ENCODE peak calls at places on chromosomes 4 and X, in seven cellular contexts. One of them, this sample, is unnamed.

GRCh38 chr4:121876976-121877773 is 6.9 kb upstream of the BBS7 start:
- DNase-seq in epithelial cell of esophagus: peak
- DNase-seq in cardiac fibroblast: no peak
- DNase-seq in dorsolateral prefrontal cortex: no peak
- DNase-seq in fibroblast of the aortic adventitia: no peak
- DNase-seq in fibroblast of mammary gland: peak
- DNase-seq in tibial artery: no peak
- DNase-seq in this sample: no peak

GRCh38 chr4:158371158-158371557 is 150.5 kb upstream of the RXFP1 start:
- DNase-seq in fibroblast of mammary gland: peak
- DNase-seq in tibial artery: no peak
- DNase-seq in cardiac fibroblast: peak
- DNase-seq in fibroblast of the aortic adventitia: peak
- DNase-seq in epithelial cell of esophagus: peak
- DNase-seq in dorsolateral prefrontal cortex: no peak
- DNase-seq in this sample: no peak

GRCh38 chrX:130110379-130111219 is at the start of gene ELF4:
- DNase-seq in tibial artery: no peak
- DNase-seq in fibroblast of the aortic adventitia: peak
- DNase-seq in cardiac fibroblast: peak
- DNase-seq in fibroblast of mammary gland: peak
- DNase-seq in dorsolateral prefrontal cortex: no peak
- DNase-seq in epithelial cell of esophagus: peak
- DNase-seq in this sample: peak

GRCh38 chr4:162408309-162408708 is 244.5 kb upstream of the FSTL5 start:
- DNase-seq in epithelial cell of esophagus: no peak
- DNase-seq in fibroblast of the aortic adventitia: no peak
- DNase-seq in fibroblast of mammary gland: no peak
- DNase-seq in dorsolateral prefrontal cortex: no peak
- DNase-seq in tibial artery: no peak
- DNase-seq in cardiac fibroblast: no peak
- DNase-seq in this sample: no peak

GRCh38 chr4:92654084-92654483 is 350.3 kb downstream of the GRID2 start:
- DNase-seq in dorsolateral prefrontal cortex: no peak
- DNase-seq in cardiac fibroblast: no peak
- DNase-seq in fibroblast of the aortic adventitia: no peak
- DNase-seq in epithelial cell of esophagus: no peak
- DNase-seq in tibial artery: no peak
- DNase-seq in fibroblast of mammary gland: no peak
- DNase-seq in this sample: no peak

GRCh38 chr4:134665429-134665828 is 463.8 kb upstream of the PABPC4L start:
- DNase-seq in tibial artery: no peak
- DNase-seq in cardiac fibroblast: no peak
- DNase-seq in fibroblast of the aortic adventitia: no peak
- DNase-seq in fibroblast of mammary gland: no peak
- DNase-seq in epithelial cell of esophagus: no peak
- DNase-seq in dorsolateral prefrontal cortex: no peak
- DNase-seq in this sample: no peak

GRCh38 chrX:97685753-97686152 is 802.0 kb downstream of the RPA4 start:
- DNase-seq in epithelial cell of esophagus: peak
- DNase-seq in dorsolateral prefrontal cortex: no peak
- DNase-seq in tibial artery: no peak
- DNase-seq in cardiac fibroblast: peak
- DNase-seq in fibroblast of the aortic adventitia: peak
- DNase-seq in fibroblast of mammary gland: peak
- DNase-seq in this sample: peak

GRCh38 chr4:116531870-116532269 is 553.5 kb downstream of the TRAM1L1 start:
- DNase-seq in tibial artery: no peak
- DNase-seq in dorsolateral prefrontal cortex: no peak
- DNase-seq in fibroblast of mammary gland: no peak
- DNase-seq in fibroblast of the aortic adventitia: no peak
- DNase-seq in cardiac fibroblast: no peak
- DNase-seq in epithelial cell of esophagus: no peak
- DNase-seq in this sample: peak

GRCh38 chr4:3112241-3112978 is 37.9 kb downstream of the HTT start:
- DNase-seq in fibroblast of the aortic adventitia: no peak
- DNase-seq in tibial artery: no peak
- DNase-seq in dorsolateral prefrontal cortex: no peak
- DNase-seq in fibroblast of mammary gland: no peak
- DNase-seq in epithelial cell of esophagus: no peak
- DNase-seq in cardiac fibroblast: no peak
- DNase-seq in this sample: no peak

GRCh38 chr4:133483600-133484246 is 334.6 kb downstream of the PCDH10 start:
- DNase-seq in cardiac fibroblast: peak
- DNase-seq in tibial artery: no peak
- DNase-seq in epithelial cell of esophagus: peak
- DNase-seq in fibroblast of the aortic adventitia: peak
- DNase-seq in fibroblast of mammary gland: peak
- DNase-seq in dorsolateral prefrontal cortex: no peak
- DNase-seq in this sample: no peak

GRCh38 chr4:67575232-67575888 is 16.8 kb downstream of the STAP1 start:
- DNase-seq in cardiac fibroblast: no peak
- DNase-seq in fibroblast of the aortic adventitia: no peak
- DNase-seq in fibroblast of mammary gland: no peak
- DNase-seq in dorsolateral prefrontal cortex: no peak
- DNase-seq in epithelial cell of esophagus: no peak
- DNase-seq in tibial artery: no peak
- DNase-seq in this sample: peak

GRCh38 chr4:52852041-52852440 is 10.1 kb upstream of the RASL11B start:
- DNase-seq in fibroblast of the aortic adventitia: no peak
- DNase-seq in epithelial cell of esophagus: no peak
- DNase-seq in cardiac fibroblast: no peak
- DNase-seq in tibial artery: no peak
- DNase-seq in dorsolateral prefrontal cortex: no peak
- DNase-seq in fibroblast of mammary gland: peak
- DNase-seq in this sample: no peak

GRCh38 chr4:108199881-108200280 is 31.1 kb upstream of the LEF1 start:
- DNase-seq in dorsolateral prefrontal cortex: no peak
- DNase-seq in cardiac fibroblast: no peak
- DNase-seq in fibroblast of mammary gland: no peak
- DNase-seq in fibroblast of the aortic adventitia: no peak
- DNase-seq in epithelial cell of esophagus: no peak
- DNase-seq in tibial artery: no peak
- DNase-seq in this sample: no peak

GRCh38 chr4:142324572-142324971 is 521.5 kb downstream of the INPP4B start:
- DNase-seq in fibroblast of mammary gland: no peak
- DNase-seq in tibial artery: no peak
- DNase-seq in fibroblast of the aortic adventitia: no peak
- DNase-seq in epithelial cell of esophagus: no peak
- DNase-seq in cardiac fibroblast: no peak
- DNase-seq in dorsolateral prefrontal cortex: no peak
- DNase-seq in this sample: no peak

GRCh38 chr4:156475322-156475721 is 496.3 kb downstream of the PDGFC start:
- DNase-seq in tibial artery: no peak
- DNase-seq in dorsolateral prefrontal cortex: no peak
- DNase-seq in fibroblast of the aortic adventitia: peak
- DNase-seq in epithelial cell of esophagus: peak
- DNase-seq in cardiac fibroblast: peak
- DNase-seq in fibroblast of mammary gland: peak
- DNase-seq in this sample: no peak

GRCh38 chrX:109830157-109830703 is 97.2 kb upstream of the ACSL4 start:
- DNase-seq in epithelial cell of esophagus: no peak
- DNase-seq in fibroblast of mammary gland: no peak
- DNase-seq in cardiac fibroblast: no peak
- DNase-seq in fibroblast of the aortic adventitia: no peak
- DNase-seq in dorsolateral prefrontal cortex: no peak
- DNase-seq in tibial artery: no peak
- DNase-seq in this sample: no peak

GRCh38 chr4:76799139-76799538 is 98.8 kb downstream of the SOWAHB start:
- DNase-seq in dorsolateral prefrontal cortex: no peak
- DNase-seq in cardiac fibroblast: no peak
- DNase-seq in tibial artery: no peak
- DNase-seq in epithelial cell of esophagus: no peak
- DNase-seq in fibroblast of the aortic adventitia: no peak
- DNase-seq in fibroblast of mammary gland: no peak
- DNase-seq in this sample: no peak

GRCh38 chr4:172599554-172599953 is 569.1 kb upstream of the GALNT7 start:
- DNase-seq in cardiac fibroblast: no peak
- DNase-seq in dorsolateral prefrontal cortex: no peak
- DNase-seq in fibroblast of mammary gland: no peak
- DNase-seq in tibial artery: no peak
- DNase-seq in fibroblast of the aortic adventitia: no peak
- DNase-seq in epithelial cell of esophagus: no peak
- DNase-seq in this sample: no peak

GRCh38 chr4:125042031-125042430 is 272.7 kb upstream of the FAT4 start:
- DNase-seq in tibial artery: no peak
- DNase-seq in fibroblast of the aortic adventitia: peak
- DNase-seq in epithelial cell of esophagus: peak
- DNase-seq in fibroblast of mammary gland: peak
- DNase-seq in cardiac fibroblast: no peak
- DNase-seq in dorsolateral prefrontal cortex: no peak
- DNase-seq in this sample: no peak

GRCh38 chr4:106707776-106708603 is 328.1 kb downstream of the DKK2 start:
- DNase-seq in fibroblast of mammary gland: no peak
- DNase-seq in cardiac fibroblast: no peak
- DNase-seq in fibroblast of the aortic adventitia: peak
- DNase-seq in tibial artery: no peak
- DNase-seq in dorsolateral prefrontal cortex: no peak
- DNase-seq in epithelial cell of esophagus: peak
- DNase-seq in this sample: no peak

GRCh38 chr4:153483432-153484418 is 17.6 kb downstream of the TMEM131L start:
- DNase-seq in fibroblast of mammary gland: no peak
- DNase-seq in dorsolateral prefrontal cortex: no peak
- DNase-seq in tibial artery: no peak
- DNase-seq in cardiac fibroblast: peak
- DNase-seq in epithelial cell of esophagus: no peak
- DNase-seq in fibroblast of the aortic adventitia: peak
- DNase-seq in this sample: no peak

GRCh38 chr4:96639932-96640331 is 800.0 kb downstream of the PDHA2 start:
- DNase-seq in fibroblast of the aortic adventitia: no peak
- DNase-seq in dorsolateral prefrontal cortex: no peak
- DNase-seq in fibroblast of mammary gland: no peak
- DNase-seq in cardiac fibroblast: no peak
- DNase-seq in epithelial cell of esophagus: no peak
- DNase-seq in tibial artery: no peak
- DNase-seq in this sample: no peak

GRCh38 chr4:17155486-17155885 is 257.0 kb upstream of the LDB2 start:
- DNase-seq in cardiac fibroblast: peak
- DNase-seq in fibroblast of mammary gland: peak
- DNase-seq in dorsolateral prefrontal cortex: no peak
- DNase-seq in fibroblast of the aortic adventitia: peak
- DNase-seq in tibial artery: no peak
- DNase-seq in epithelial cell of esophagus: no peak
- DNase-seq in this sample: no peak

GRCh38 chrX:21839334-21840198 is at the start of gene MBTPS2:
- DNase-seq in tibial artery: peak
- DNase-seq in fibroblast of mammary gland: peak
- DNase-seq in cardiac fibroblast: peak
- DNase-seq in fibroblast of the aortic adventitia: peak
- DNase-seq in epithelial cell of esophagus: peak
- DNase-seq in dorsolateral prefrontal cortex: peak
- DNase-seq in this sample: peak

GRCh38 chrX:113929004-113929403 is 654.9 kb upstream of the HTR2C start:
- DNase-seq in fibroblast of the aortic adventitia: peak
- DNase-seq in dorsolateral prefrontal cortex: no peak
- DNase-seq in tibial artery: no peak
- DNase-seq in cardiac fibroblast: peak
- DNase-seq in epithelial cell of esophagus: peak
- DNase-seq in fibroblast of mammary gland: peak
- DNase-seq in this sample: peak

GRCh38 chr4:80213117-80213815 is 16.0 kb downstream of the PRDM8 start:
- DNase-seq in epithelial cell of esophagus: peak
- DNase-seq in dorsolateral prefrontal cortex: no peak
- DNase-seq in tibial artery: no peak
- DNase-seq in cardiac fibroblast: no peak
- DNase-seq in fibroblast of mammary gland: peak
- DNase-seq in fibroblast of the aortic adventitia: peak
- DNase-seq in this sample: no peak

DNA sequence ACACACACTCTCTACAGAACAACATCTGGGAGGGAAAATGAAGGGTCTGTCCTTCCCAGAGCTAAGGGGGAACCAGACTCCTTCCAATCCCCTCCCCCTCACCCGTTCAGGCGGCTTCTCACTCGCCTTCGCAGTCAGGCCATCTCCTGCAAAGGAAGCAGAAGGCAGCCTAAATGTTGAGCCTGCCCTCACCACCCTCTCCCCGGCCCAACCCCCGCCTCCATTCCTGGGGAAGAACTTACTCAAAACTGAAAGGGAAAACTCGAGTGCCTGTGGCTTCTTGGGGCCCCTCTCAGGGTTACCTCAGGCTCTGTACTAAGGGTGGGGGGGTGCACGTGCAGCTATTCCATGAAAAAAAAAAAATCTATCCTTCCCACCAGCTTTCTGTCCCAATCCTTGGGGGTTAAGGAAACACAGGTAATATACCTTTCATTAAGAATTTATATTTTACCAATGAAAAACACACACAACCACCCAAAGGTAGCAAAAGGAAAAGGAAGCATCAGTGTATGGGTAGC is 2.4 kb downstream of the ZMYM3 start:
- DNase-seq in cardiac fibroblast: peak
- DNase-seq in fibroblast of the aortic adventitia: no peak
- DNase-seq in fibroblast of mammary gland: no peak
- DNase-seq in tibial artery: no peak
- DNase-seq in epithelial cell of esophagus: no peak
- DNase-seq in dorsolateral prefrontal cortex: no peak
- DNase-seq in this sample: no peak
- H3K4me3 ChIP-seq in cardiac fibroblast: no peak
- H3K4me3 ChIP-seq in fibroblast of the aortic adventitia: no peak
- H3K4me3 ChIP-seq in fibroblast of mammary gland: no peak
- H3K4me3 ChIP-seq in tibial artery: no peak
- H3K4me3 ChIP-seq in epithelial cell of esophagus: no peak
- H3K4me3 ChIP-seq in dorsolateral prefrontal cortex: no peak
- H3K4me3 ChIP-seq in this sample: no peak

GRCh38 chrX:19799319-19800182 is 87.8 kb downstream of the SH3KBP1 start:
- DNase-seq in epithelial cell of esophagus: peak
- DNase-seq in dorsolateral prefrontal cortex: no peak
- DNase-seq in cardiac fibroblast: peak
- DNase-seq in fibroblast of the aortic adventitia: peak
- DNase-seq in tibial artery: peak
- DNase-seq in fibroblast of mammary gland: peak
- DNase-seq in this sample: peak
- H3K4me3 ChIP-seq in epithelial cell of esophagus: no peak
- H3K4me3 ChIP-seq in dorsolateral prefrontal cortex: peak
- H3K4me3 ChIP-seq in cardiac fibroblast: no peak
- H3K4me3 ChIP-seq in fibroblast of the aortic adventitia: peak
- H3K4me3 ChIP-seq in tibial artery: no peak
- H3K4me3 ChIP-seq in fibroblast of mammary gland: no peak
- H3K4me3 ChIP-seq in this sample: peak

GRCh38 chrX:48715876-48716502 is 19.5 kb downstream of the SUV39H1 start:
- DNase-seq in fibroblast of mammary gland: peak
- DNase-seq in cardiac fibroblast: no peak
- DNase-seq in tibial artery: no peak
- DNase-seq in dorsolateral prefrontal cortex: no peak
- DNase-seq in fibroblast of the aortic adventitia: no peak
- DNase-seq in epithelial cell of esophagus: no peak
- DNase-seq in this sample: no peak
- H3K4me3 ChIP-seq in fibroblast of mammary gland: no peak
- H3K4me3 ChIP-seq in cardiac fibroblast: no peak
- H3K4me3 ChIP-seq in tibial artery: no peak
- H3K4me3 ChIP-seq in dorsolateral prefrontal cortex: no peak
- H3K4me3 ChIP-seq in fibroblast of the aortic adventitia: no peak
- H3K4me3 ChIP-seq in epithelial cell of esophagus: no peak
- H3K4me3 ChIP-seq in this sample: no peak

DNA sequence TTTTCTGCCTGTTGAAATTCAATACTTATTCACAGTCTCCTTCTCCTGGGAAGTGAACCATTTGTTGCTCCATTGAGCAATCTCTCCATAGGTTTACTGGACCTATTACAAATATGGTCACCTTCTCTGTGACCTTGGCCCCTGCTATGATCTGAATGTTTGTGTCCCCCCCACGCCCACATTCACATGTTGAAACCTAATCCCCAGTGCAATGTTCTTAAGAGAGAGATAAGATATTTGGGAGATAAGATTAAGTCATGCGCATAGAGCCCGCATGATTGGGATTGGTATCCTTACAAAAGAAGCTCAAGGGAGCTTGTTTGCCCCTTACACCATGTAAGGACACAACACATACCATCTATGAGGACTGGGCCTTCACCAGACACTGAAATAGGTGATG is 54.1 kb upstream of the GABRE start:
- DNase-seq in fibroblast of the aortic adventitia: no peak
- DNase-seq in tibial artery: no peak
- DNase-seq in fibroblast of mammary gland: no peak
- DNase-seq in epithelial cell of esophagus: no peak
- DNase-seq in cardiac fibroblast: no peak
- DNase-seq in dorsolateral prefrontal cortex: no peak
- DNase-seq in this sample: no peak
- H3K4me3 ChIP-seq in fibroblast of the aortic adventitia: no peak
- H3K4me3 ChIP-seq in tibial artery: no peak
- H3K4me3 ChIP-seq in fibroblast of mammary gland: no peak
- H3K4me3 ChIP-seq in epithelial cell of esophagus: no peak
- H3K4me3 ChIP-seq in cardiac fibroblast: no peak
- H3K4me3 ChIP-seq in dorsolateral prefrontal cortex: no peak
- H3K4me3 ChIP-seq in this sample: no peak

This sample was measured in OCI-LY7.